ENCODE peak calls at places on chromosomes 11 and 22, in five cellular contexts. A is AG10803, U is spleen, E is HCT116, X is IMR-90. N is an unnamed sample.

GRCh38 chr11:102410382-102410784 is 42.2 kb downstream of the TMEM123 start:
- DNase-seq in U (no peak), A (peak), X (peak), E (no peak), N (no peak)

GRCh38 chr11:6219359-6219758 is 14.0 kb downstream of the C11orf42 start:
- DNase-seq in E (no peak), A (peak), U (no peak), X (peak), N (no peak)

GRCh38 chr22:37892566-37893338 is 13.3 kb upstream of the MICALL1 start:
- DNase-seq in U (no peak), E (no peak), A (peak), X (no peak), N (peak)

GRCh38 chr11:72338741-72339140 is 94.8 kb upstream of the PHOX2A start:
- DNase-seq in E (no peak), U (no peak), A (peak), X (peak), N (no peak)

GRCh38 chr11:117473692-117474091 is 146.0 kb downstream of the CEP164 start:
- DNase-seq in U (no peak), A (no peak), E (no peak), X (no peak), N (no peak)

GRCh38 chr11:68329993-68330699 is 17.8 kb downstream of the LRP5 start:
- DNase-seq in X (peak), U (no peak), E (no peak), A (peak), N (no peak)

GRCh38 chr11:32138902-32139301 is 48.0 kb downstream of the RCN1 start:
- DNase-seq in A (no peak), X (no peak), E (no peak), U (no peak), N (no peak)

GRCh38 chr11:30316237-30316636 is 6.7 kb upstream of the ARL14EP start:
- DNase-seq in U (no peak), A (no peak), X (no peak), E (no peak), N (no peak)

GRCh38 chr11:126190792-126191191 is 20.7 kb downstream of the RPUSD4 start:
- DNase-seq in E (no peak), A (no peak), X (no peak), U (no peak), N (no peak)

GRCh38 chr11:119721129-119722120 is 7.6 kb downstream of the NECTIN1 start:
- DNase-seq in U (no peak), E (no peak), A (peak), X (no peak), N (no peak)

GRCh38 chr11:108853864-108854263 is 189.0 kb downstream of the DDX10 start:
- DNase-seq in X (no peak), U (no peak), A (peak), E (no peak), N (no peak)

GRCh38 chr11:33997473-33998347 is 53.8 kb upstream of the CAPRIN1 start:
- DNase-seq in U (no peak), A (no peak), E (no peak), X (no peak), N (no peak)

GRCh38 chr11:33994937-33995336 is 56.6 kb upstream of the CAPRIN1 start:
- DNase-seq in E (no peak), U (no peak), A (no peak), X (no peak), N (no peak)

GRCh38 chr11:33999393-33999792 is 52.1 kb upstream of the CAPRIN1 start:
- DNase-seq in E (no peak), X (no peak), U (no peak), A (no peak), N (no peak)

GRCh38 chr11:34002420-34002819 is 49.1 kb upstream of the CAPRIN1 start:
- DNase-seq in E (no peak), U (no peak), X (no peak), A (no peak), N (no peak)

DNA sequence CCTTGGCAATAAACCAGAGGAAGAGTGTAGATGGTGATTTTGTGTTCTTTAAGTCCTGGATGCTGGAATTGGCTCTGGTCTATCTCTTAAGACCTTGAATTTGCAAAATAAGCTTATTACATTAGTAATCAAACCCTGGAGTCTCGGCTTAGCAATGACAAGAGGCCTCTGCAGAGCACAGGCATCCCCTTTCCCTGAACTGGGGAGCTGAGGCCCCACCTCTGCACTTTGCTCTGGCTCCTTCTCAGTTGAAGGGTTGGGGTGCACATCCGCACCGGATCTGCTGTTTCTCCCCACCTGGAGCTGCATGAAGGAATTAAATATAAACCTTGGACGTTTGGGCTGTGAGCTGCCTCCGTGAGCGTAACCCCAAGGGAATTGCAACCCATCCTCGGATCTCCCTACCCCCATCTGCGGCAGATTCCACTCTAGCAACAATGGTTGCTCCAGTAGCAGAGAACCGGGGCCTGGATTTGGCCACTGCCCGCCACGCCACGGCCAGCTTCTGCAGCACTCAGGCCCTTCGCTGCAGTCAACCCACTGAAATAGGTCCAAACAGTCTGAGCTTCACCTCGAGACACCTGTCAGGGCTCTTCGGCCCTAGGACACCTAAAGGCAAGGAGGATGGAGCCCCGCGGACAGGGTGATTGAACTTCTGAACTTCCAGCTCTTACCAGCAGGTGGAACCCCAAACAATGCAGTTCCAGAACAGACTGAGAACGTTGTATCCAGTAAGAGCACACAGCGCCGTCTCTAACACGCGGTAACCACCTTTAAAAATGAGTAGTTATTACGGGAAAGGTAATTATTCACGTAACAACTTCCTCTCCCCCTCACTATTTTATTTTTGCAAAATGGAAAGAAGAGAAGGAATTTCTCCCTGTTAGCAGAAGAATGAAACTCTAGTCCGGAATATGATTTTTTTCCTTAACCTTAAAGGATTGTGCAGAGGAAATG is 54.8 kb upstream of the CAPRIN1 start:
- DNase-seq in U (peak), E (peak), X (peak), A (peak), N (peak)
- H3K4me3 ChIP-seq in U (no peak), E (peak), X (no peak), A (no peak), N (no peak)

GRCh38 chr22:19764636-19765476 is 4.3 kb downstream of the TBX1 start:
- DNase-seq in X (no peak), U (no peak), E (no peak), A (peak), N (no peak)

GRCh38 chr22:19766235-19766505 is 5.6 kb downstream of the TBX1 start:
- DNase-seq in U (no peak), X (no peak), A (no peak), E (no peak), N (no peak)

GRCh38 chr22:19764050-19764593 is 3.5 kb downstream of the TBX1 start:
- DNase-seq in X (no peak), U (no peak), A (no peak), E (no peak), N (no peak)

GRCh38 chr22:19766506-19767426 is 6.2 kb downstream of the TBX1 start:
- DNase-seq in X (no peak), A (no peak), E (peak), U (peak), N (peak)

GRCh38 chr22:19765477-19766234 is 5.1 kb downstream of the TBX1 start:
- DNase-seq in E (no peak), U (no peak), X (no peak), A (peak), N (no peak)
- H3K4me3 ChIP-seq in E (peak), U (peak), X (no peak), A (peak), N (no peak)

GRCh38 chr11:27213232-27213660 is 149.8 kb downstream of the CCDC34 start:
- DNase-seq in X (peak), E (no peak), A (peak), U (no peak), N (no peak)
- H3K4me3 ChIP-seq in X (no peak), E (no peak), A (no peak), U (no peak), N (no peak)

DNA sequence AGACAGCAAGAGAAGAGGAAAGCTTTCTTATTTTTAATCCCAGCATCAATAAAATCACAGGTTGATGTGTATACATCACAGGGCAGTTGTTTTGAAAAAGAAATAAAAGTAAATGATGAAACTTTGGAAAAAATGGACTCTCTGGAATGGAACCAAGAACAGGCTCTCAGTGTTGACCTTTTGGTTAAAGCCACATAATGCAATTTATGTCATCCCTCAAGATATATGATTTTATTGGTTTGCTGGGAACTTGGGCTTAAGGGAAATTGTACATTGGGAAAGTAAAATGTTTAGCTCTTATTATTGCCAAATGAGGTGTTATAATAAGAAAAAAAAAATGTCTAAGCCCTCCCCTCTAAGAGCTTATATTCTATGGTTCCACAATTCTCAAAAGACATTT is 139.8 kb upstream of the MTNR1B start:
- DNase-seq in E (no peak), U (no peak), A (peak), X (no peak), N (no peak)
- H3K4me3 ChIP-seq in E (no peak), U (no peak), A (no peak), X (no peak), N (no peak)

N was measured in thyroid gland.